ENCODE peak calls at places on chromosomes 7 and 10, in seven cellular contexts. P, I, Q, V, R, B and T are unnamed samples.

GRCh38 chr10:102752266-102752930 is 8.7 kb downstream of the WBP1L start:
- DNase-seq in B (peak; percentile 64), Q (peak; percentile 91), R (peak; percentile 92), P (no peak), V (no peak), I (no peak), T (no peak)

GRCh38 chr10:124670849-124671248 is 73.3 kb downstream of the FAM53B start:
- DNase-seq in R (no peak), Q (no peak), V (no peak), B (no peak), P (no peak), I (no peak), T (no peak)

GRCh38 chr7:24025094-24025493 is 258.9 kb upstream of the NPY start:
- DNase-seq in P (no peak), V (no peak), B (peak; percentile 0), Q (peak; percentile 6), R (no peak), I (no peak), T (no peak)

GRCh38 chr10:11149499-11149898 is 131.8 kb downstream of the CELF2 start:
- DNase-seq in V (no peak), P (no peak), I (peak; percentile 53), R (no peak), B (no peak), Q (no peak), T (no peak)

GRCh38 chr7:65339257-65339656 is 34.4 kb upstream of the ZNF92 start:
- DNase-seq in Q (no peak), P (no peak), R (no peak), V (no peak), B (no peak), I (no peak), T (no peak)

GRCh38 chr7:42502022-42502421 is 265.0 kb upstream of the GLI3 start:
- DNase-seq in Q (peak; percentile 33), V (no peak), R (peak; percentile 70), I (no peak), P (no peak), B (no peak), T (no peak)

GRCh38 chr10:89853796-89854195 is 152.4 kb downstream of the KIF20B start:
- DNase-seq in Q (no peak), I (no peak), R (no peak), V (peak; percentile 92), B (no peak), P (no peak), T (no peak)

GRCh38 chr7:80876894-80877414 is 41.9 kb downstream of the SEMA3C start:
- DNase-seq in V (peak; percentile 56), R (peak; percentile 32), Q (peak; percentile 73), B (no peak), P (no peak), I (no peak), T (no peak)

GRCh38 chr10:15046626-15047025 is 2.9 kb downstream of the OLAH start:
- DNase-seq in Q (no peak), V (no peak), B (peak; percentile 55), I (no peak), P (no peak), R (peak; percentile 91), T (no peak)

GRCh38 chr7:63043657-63044543 is 954.7 kb upstream of the ZNF722 start:
- DNase-seq in R (no peak), I (no peak), Q (no peak), B (no peak), V (no peak), P (no peak), T (no peak)

GRCh38 chr10:76874151-76874550 is 763.5 kb downstream of the KCNMA1 start:
- DNase-seq in R (peak; percentile 91), B (no peak), Q (peak; percentile 17), P (no peak), V (no peak), I (no peak), T (no peak)

GRCh38 chr7:116455009-116455408 is 44.5 kb upstream of the CAV2 start:
- DNase-seq in V (no peak), I (no peak), Q (peak; percentile 58), B (no peak), R (peak; percentile 89), P (no peak), T (no peak)

GRCh38 chr7:127585044-127585953 is at the start of gene GCC1:
- DNase-seq in I (peak; percentile 97), R (peak; percentile 89), B (peak; percentile 21), P (peak; percentile 62), Q (peak; percentile 71), V (peak; percentile 98), T (peak; percentile 88)

GRCh38 chr7:121139427-121139826 is 150.9 kb downstream of the CPED1 start:
- DNase-seq in R (no peak), Q (no peak), I (no peak), B (no peak), V (no peak), P (no peak), T (no peak)

GRCh38 chr7:1174881-1175596 is 15.0 kb upstream of the ZFAND2A start:
- DNase-seq in Q (no peak), R (no peak), V (no peak), I (no peak), B (no peak), P (no peak), T (no peak)

GRCh38 chr7:369981-370621 is 80.1 kb downstream of the FOXL3 start:
- DNase-seq in Q (no peak), I (no peak), R (no peak), B (no peak), V (peak; percentile 71), P (no peak), T (no peak)

GRCh38 chr10:118948784-118949183 is 80.7 kb upstream of the NANOS1 start:
- DNase-seq in R (no peak), Q (no peak), P (no peak), V (no peak), I (no peak), B (no peak), T (no peak)

GRCh38 chr7:5143106-5143505 is 46.9 kb upstream of the WIPI2 start:
- DNase-seq in B (no peak), R (no peak), P (no peak), I (peak; percentile 32), V (no peak), Q (no peak), T (peak; percentile 51)

GRCh38 chr7:84251183-84251845 is 56.7 kb upstream of the SEMA3A start:
- DNase-seq in R (peak; percentile 62), B (peak; percentile 58), P (no peak), I (no peak), Q (peak; percentile 71), V (no peak), T (no peak)

GRCh38 chr7:157595086-157595855 is 258.5 kb downstream of the DNAJB6 start:
- DNase-seq in V (no peak), Q (no peak), I (no peak), P (no peak), B (no peak), R (no peak), T (no peak)

GRCh38 chr10:49179699-49180511 is 8.3 kb downstream of the TMEM273 start:
- DNase-seq in V (no peak), Q (no peak), B (no peak), P (no peak), I (no peak), R (no peak), T (no peak)

GRCh38 chr10:31134303-31134928 is 102.8 kb upstream of the ZNF438 start:
- DNase-seq in V (peak; percentile 78), R (peak; percentile 83), Q (no peak), P (no peak), I (no peak), B (no peak), T (no peak)